ENCODE peak calls at places on chromosomes 13 and 19, in seven cellular contexts. One of them, this sample, is unnamed. For H3K4me1, the result is how much of the 10 kb centered on the place peaks cover.

GRCh38 chr19:20423381-20424207 is 142.0 kb downstream of the ZNF737 start:
- DNase-seq in psoas muscle: peak
- DNase-seq in ovary: peak
- DNase-seq in OCI-LY7: peak
- DNase-seq in aorta: peak
- DNase-seq in Peyer's patch: peak
- DNase-seq in left lung: peak
- DNase-seq in this sample: peak

GRCh38 chr13:37869756-37870488 is at the start of gene TRPC4:
- DNase-seq in psoas muscle: peak
- DNase-seq in ovary: peak
- DNase-seq in OCI-LY7: no peak
- DNase-seq in aorta: peak
- DNase-seq in Peyer's patch: peak
- DNase-seq in left lung: peak
- DNase-seq in this sample: peak

GRCh38 chr13:72469932-72470331 is 257.5 kb downstream of the MZT1 start:
- DNase-seq in psoas muscle: no peak
- DNase-seq in ovary: no peak
- DNase-seq in OCI-LY7: no peak
- DNase-seq in aorta: no peak
- DNase-seq in Peyer's patch: no peak
- DNase-seq in left lung: no peak
- DNase-seq in this sample: no peak

GRCh38 chr19:29497241-29497640 is 28.6 kb upstream of the VSTM2B start:
- DNase-seq in psoas muscle: no peak
- DNase-seq in ovary: no peak
- DNase-seq in OCI-LY7: no peak
- DNase-seq in aorta: no peak
- DNase-seq in Peyer's patch: no peak
- DNase-seq in left lung: no peak
- DNase-seq in this sample: no peak

GRCh38 chr13:46739447-46740125 is 57.4 kb downstream of the ESD start:
- DNase-seq in psoas muscle: no peak
- DNase-seq in ovary: no peak
- DNase-seq in OCI-LY7: no peak
- DNase-seq in aorta: no peak
- DNase-seq in Peyer's patch: no peak
- DNase-seq in left lung: no peak
- DNase-seq in this sample: no peak

GRCh38 chr13:111589992-111590391 is 269.6 kb downstream of the TEX29 start:
- DNase-seq in psoas muscle: no peak
- DNase-seq in ovary: no peak
- DNase-seq in OCI-LY7: no peak
- DNase-seq in aorta: no peak
- DNase-seq in Peyer's patch: no peak
- DNase-seq in left lung: no peak
- DNase-seq in this sample: no peak

GRCh38 chr19:55546822-55547614 is 1.7 kb upstream of the SBK3 start:
- DNase-seq in psoas muscle: peak
- DNase-seq in ovary: peak
- DNase-seq in OCI-LY7: no peak
- DNase-seq in aorta: peak
- DNase-seq in Peyer's patch: peak
- DNase-seq in left lung: peak
- DNase-seq in this sample: peak

GRCh38 chr19:9945319-9945966 is 9.1 kb upstream of the OLFM2 start:
- DNase-seq in psoas muscle: peak
- DNase-seq in ovary: peak
- DNase-seq in OCI-LY7: no peak
- DNase-seq in aorta: peak
- DNase-seq in Peyer's patch: peak
- DNase-seq in left lung: peak
- DNase-seq in this sample: peak

GRCh38 chr13:100387416-100387815 is 201.2 kb downstream of the GGACT start:
- DNase-seq in psoas muscle: no peak
- DNase-seq in ovary: no peak
- DNase-seq in OCI-LY7: no peak
- DNase-seq in aorta: no peak
- DNase-seq in Peyer's patch: no peak
- DNase-seq in left lung: no peak
- DNase-seq in this sample: no peak

GRCh38 chr13:98143601-98144500 is 957 bp downstream of the FARP1 start:
- DNase-seq in psoas muscle: peak
- DNase-seq in ovary: peak
- DNase-seq in OCI-LY7: no peak
- DNase-seq in aorta: no peak
- DNase-seq in Peyer's patch: no peak
- DNase-seq in left lung: no peak
- DNase-seq in this sample: peak

GRCh38 chr13:113806526-113806925 is 47.5 kb downstream of the TMEM255B start:
- DNase-seq in psoas muscle: no peak
- DNase-seq in ovary: no peak
- DNase-seq in OCI-LY7: no peak
- DNase-seq in aorta: peak
- DNase-seq in Peyer's patch: no peak
- DNase-seq in left lung: no peak
- DNase-seq in this sample: peak

DNA sequence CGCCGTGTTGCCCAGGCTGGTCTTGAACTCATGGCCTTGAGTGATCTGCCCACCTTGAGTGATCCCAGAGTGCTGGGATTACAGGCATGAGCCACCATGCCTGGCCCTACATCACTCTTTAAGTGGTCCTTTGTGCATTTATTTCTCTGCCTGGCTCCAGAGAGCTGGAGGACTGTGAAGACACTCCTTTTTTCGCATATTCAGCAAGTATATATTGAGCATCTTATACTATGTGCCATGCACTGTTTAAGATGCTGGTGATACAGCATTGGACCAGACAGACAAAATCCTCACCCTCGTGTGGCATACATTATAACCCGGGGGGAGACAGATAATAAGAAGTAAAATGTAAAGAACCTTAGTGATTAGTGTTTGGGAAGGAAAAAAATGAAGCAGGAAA is 66.8 kb upstream of the NPAS1 start:
- DNase-seq in psoas muscle: no peak
- DNase-seq in ovary: no peak
- DNase-seq in OCI-LY7: no peak
- DNase-seq in aorta: no peak
- DNase-seq in Peyer's patch: no peak
- DNase-seq in left lung: no peak
- DNase-seq in this sample: no peak
- H3K4me1 ChIP-seq in psoas muscle: under half
- H3K4me1 ChIP-seq in ovary: under half
- H3K4me1 ChIP-seq in OCI-LY7: under half
- H3K4me1 ChIP-seq in aorta: under half
- H3K4me1 ChIP-seq in Peyer's patch: under half
- H3K4me1 ChIP-seq in left lung: under half
- H3K4me1 ChIP-seq in this sample: under half

DNA sequence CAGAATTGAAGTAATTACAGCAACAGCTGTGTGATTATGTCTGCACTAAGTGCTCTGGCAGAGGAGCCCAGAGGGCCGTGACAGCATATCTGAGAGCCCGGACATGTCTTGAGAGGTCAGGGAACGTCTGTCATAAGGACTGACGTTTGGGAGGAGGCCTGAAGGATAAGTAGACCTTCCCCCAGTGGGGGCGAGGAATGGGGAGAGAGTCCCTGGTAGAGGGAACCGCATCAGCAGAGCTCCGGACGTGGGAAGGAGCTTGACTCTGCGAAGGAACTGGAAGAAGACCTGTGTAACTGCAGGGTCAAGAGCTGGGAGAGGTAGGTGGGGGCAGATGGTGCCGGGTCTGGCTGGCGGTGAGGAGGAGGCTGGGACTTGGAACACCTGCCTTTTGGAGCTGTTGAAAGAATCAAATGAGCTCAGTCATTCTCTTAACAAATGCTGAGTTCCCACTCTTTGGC is 130.2 kb downstream of the SIPA1L3 start:
- DNase-seq in psoas muscle: no peak
- DNase-seq in ovary: no peak
- DNase-seq in OCI-LY7: no peak
- DNase-seq in aorta: no peak
- DNase-seq in Peyer's patch: no peak
- DNase-seq in left lung: no peak
- DNase-seq in this sample: no peak
- H3K4me1 ChIP-seq in psoas muscle: under half
- H3K4me1 ChIP-seq in ovary: under half
- H3K4me1 ChIP-seq in OCI-LY7: half or more
- H3K4me1 ChIP-seq in aorta: under half
- H3K4me1 ChIP-seq in Peyer's patch: under half
- H3K4me1 ChIP-seq in left lung: under half
- H3K4me1 ChIP-seq in this sample: under half

GRCh38 chr19:13476071-13476470 is 30.2 kb downstream of the CACNA1A start:
- DNase-seq in psoas muscle: no peak
- DNase-seq in ovary: no peak
- DNase-seq in OCI-LY7: no peak
- DNase-seq in aorta: no peak
- DNase-seq in Peyer's patch: no peak
- DNase-seq in left lung: no peak
- DNase-seq in this sample: no peak

GRCh38 chr19:13484141-13484540 is 22.1 kb downstream of the CACNA1A start:
- DNase-seq in psoas muscle: no peak
- DNase-seq in ovary: no peak
- DNase-seq in OCI-LY7: no peak
- DNase-seq in aorta: no peak
- DNase-seq in Peyer's patch: no peak
- DNase-seq in left lung: no peak
- DNase-seq in this sample: no peak

GRCh38 chr19:13475044-13475443 is 31.2 kb downstream of the CACNA1A start:
- DNase-seq in psoas muscle: no peak
- DNase-seq in ovary: no peak
- DNase-seq in OCI-LY7: no peak
- DNase-seq in aorta: no peak
- DNase-seq in Peyer's patch: no peak
- DNase-seq in left lung: no peak
- DNase-seq in this sample: no peak

GRCh38 chr19:13483215-13483614 is 23.1 kb downstream of the CACNA1A start:
- DNase-seq in psoas muscle: no peak
- DNase-seq in ovary: no peak
- DNase-seq in OCI-LY7: peak
- DNase-seq in aorta: no peak
- DNase-seq in Peyer's patch: no peak
- DNase-seq in left lung: no peak
- DNase-seq in this sample: no peak

GRCh38 chr19:13478576-13478975 is 27.7 kb downstream of the CACNA1A start:
- DNase-seq in psoas muscle: no peak
- DNase-seq in ovary: no peak
- DNase-seq in OCI-LY7: no peak
- DNase-seq in aorta: no peak
- DNase-seq in Peyer's patch: no peak
- DNase-seq in left lung: no peak
- DNase-seq in this sample: no peak
- H3K4me1 ChIP-seq in psoas muscle: under half
- H3K4me1 ChIP-seq in ovary: under half
- H3K4me1 ChIP-seq in OCI-LY7: under half
- H3K4me1 ChIP-seq in aorta: under half
- H3K4me1 ChIP-seq in Peyer's patch: under half
- H3K4me1 ChIP-seq in left lung: under half
- H3K4me1 ChIP-seq in this sample: under half

GRCh38 chr19:40718774-40719391 is 2.0 kb downstream of the ITPKC start:
- DNase-seq in psoas muscle: peak
- DNase-seq in ovary: peak
- DNase-seq in OCI-LY7: peak
- DNase-seq in aorta: peak
- DNase-seq in Peyer's patch: peak
- DNase-seq in left lung: peak
- DNase-seq in this sample: no peak
- H3K4me1 ChIP-seq in psoas muscle: under half
- H3K4me1 ChIP-seq in ovary: under half
- H3K4me1 ChIP-seq in OCI-LY7: under half
- H3K4me1 ChIP-seq in aorta: under half
- H3K4me1 ChIP-seq in Peyer's patch: under half
- H3K4me1 ChIP-seq in left lung: under half
- H3K4me1 ChIP-seq in this sample: half or more

DNA sequence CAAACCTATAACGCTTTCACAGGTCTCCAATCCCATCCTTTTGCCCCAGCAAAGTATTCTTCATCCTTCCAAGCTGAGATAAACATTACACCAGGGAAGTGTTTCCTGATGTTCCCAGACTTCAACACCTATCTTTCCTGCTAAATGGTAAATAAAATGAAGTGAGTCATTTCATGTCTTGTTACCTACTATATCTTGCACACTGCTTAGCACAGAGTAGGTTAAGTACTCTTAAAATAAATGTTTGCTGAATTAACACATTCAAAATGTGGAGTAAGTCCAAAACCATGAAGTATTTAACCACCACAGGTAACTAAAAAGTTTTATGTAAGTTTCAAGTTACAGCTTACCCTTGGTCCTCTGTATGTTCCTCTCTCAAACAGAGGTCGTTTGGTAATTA is 3.4 kb downstream of the RBM26 start:
- DNase-seq in psoas muscle: no peak
- DNase-seq in ovary: no peak
- DNase-seq in OCI-LY7: no peak
- DNase-seq in aorta: no peak
- DNase-seq in Peyer's patch: no peak
- DNase-seq in left lung: no peak
- DNase-seq in this sample: no peak
- H3K4me1 ChIP-seq in psoas muscle: half or more
- H3K4me1 ChIP-seq in ovary: under half
- H3K4me1 ChIP-seq in OCI-LY7: under half
- H3K4me1 ChIP-seq in aorta: under half
- H3K4me1 ChIP-seq in Peyer's patch: under half
- H3K4me1 ChIP-seq in left lung: under half
- H3K4me1 ChIP-seq in this sample: under half

DNA sequence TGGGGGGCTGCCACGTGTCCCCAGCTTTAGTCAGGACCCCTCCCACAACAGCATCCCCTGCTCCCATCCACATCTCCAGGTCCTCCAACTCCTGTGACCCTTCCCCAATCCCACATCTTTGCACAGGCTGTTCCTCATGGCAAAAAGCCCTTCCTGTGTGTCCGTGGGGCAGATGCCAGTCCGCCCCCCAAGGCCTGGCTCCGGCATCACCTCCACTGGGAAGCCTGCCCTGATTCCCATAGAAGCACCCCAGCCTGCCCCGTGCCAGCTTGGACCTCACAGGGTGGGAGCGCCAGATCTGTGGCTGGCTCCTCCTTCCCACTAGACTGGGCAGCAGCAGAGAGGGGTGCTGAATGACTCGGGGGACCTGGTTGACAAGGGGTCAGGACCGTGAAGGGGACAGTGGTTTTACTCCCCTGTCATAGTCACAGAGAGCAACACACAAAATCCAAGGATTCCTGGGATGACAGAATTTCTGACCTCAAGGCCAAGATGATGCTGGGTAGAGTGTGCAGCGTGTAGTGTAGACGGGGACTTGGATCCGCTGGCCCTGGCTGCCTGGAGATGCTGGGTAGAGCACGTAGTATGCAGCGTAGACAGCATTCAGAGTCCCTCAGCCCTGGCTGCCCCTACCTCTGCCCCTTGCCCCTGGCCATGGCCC is 13.3 kb downstream of the KLF2 start:
- DNase-seq in psoas muscle: no peak
- DNase-seq in ovary: no peak
- DNase-seq in OCI-LY7: no peak
- DNase-seq in aorta: no peak
- DNase-seq in Peyer's patch: no peak
- DNase-seq in left lung: no peak
- DNase-seq in this sample: no peak
- H3K4me1 ChIP-seq in psoas muscle: under half
- H3K4me1 ChIP-seq in ovary: under half
- H3K4me1 ChIP-seq in OCI-LY7: under half
- H3K4me1 ChIP-seq in aorta: under half
- H3K4me1 ChIP-seq in Peyer's patch: under half
- H3K4me1 ChIP-seq in left lung: under half
- H3K4me1 ChIP-seq in this sample: under half

This sample was measured in heart left ventricle.